ENCODE peak calls at places on chromosomes 13 and 19, in five cellular contexts. P, V, O, G and X are unnamed samples.

GRCh38 chr19:39428309-39429112 is 7.2 kb downstream of the RPS16 start:
- DNase-seq in P (no peak), V (no peak), O (peak), G (no peak), X (no peak)

GRCh38 chr13:106990594-106990993 is 422.7 kb upstream of the ARGLU1 start:
- DNase-seq in P (no peak), V (no peak), O (no peak), G (no peak), X (no peak)

GRCh38 chr13:20873348-20873747 is 29.2 kb downstream of the XPO4 start:
- DNase-seq in P (no peak), V (no peak), O (no peak), G (no peak), X (no peak)

GRCh38 chr13:114282143-114282685 is 813 bp downstream of the UPF3A start:
- DNase-seq in P (peak), V (no peak), O (peak), G (no peak), X (peak)

GRCh38 chr13:41420146-41420545 is 37.2 kb upstream of the RGCC start:
- DNase-seq in P (no peak), V (no peak), O (no peak), G (no peak), X (no peak)

GRCh38 chr13:98915563-98916348 is 62.1 kb downstream of the DOCK9 start:
- DNase-seq in P (no peak), V (no peak), O (no peak), G (no peak), X (no peak)

GRCh38 chr13:37386276-37386675 is 212.3 kb downstream of the POSTN start:
- DNase-seq in P (no peak), V (no peak), O (no peak), G (no peak), X (no peak)

GRCh38 chr19:15161028-15161984 is 39.5 kb downstream of the NOTCH3 start:
- DNase-seq in P (peak), V (no peak), O (no peak), G (no peak), X (no peak)

GRCh38 chr13:100514788-100515409 is 73.7 kb downstream of the GGACT start:
- DNase-seq in P (peak), V (peak), O (peak), G (no peak), X (peak)

GRCh38 chr19:45779231-45780145 is 2.8 kb downstream of the DMPK start:
- DNase-seq in P (no peak), V (no peak), O (peak), G (no peak), X (peak)

GRCh38 chr19:1240925-1241324 is 626 bp upstream of the ATP5F1D start:
- DNase-seq in P (no peak), V (no peak), O (no peak), G (no peak), X (no peak)

GRCh38 chr13:111380431-111380830 is 60.0 kb downstream of the TEX29 start:
- DNase-seq in P (no peak), V (no peak), O (peak), G (no peak), X (no peak)

GRCh38 chr19:29268721-29269483 is 56.0 kb upstream of the UQCRFS1 start:
- DNase-seq in P (no peak), V (no peak), O (peak), G (no peak), X (no peak)

GRCh38 chr19:33763661-33764343 is 32.9 kb upstream of the KCTD15 start:
- DNase-seq in P (no peak), V (peak), O (no peak), G (no peak), X (no peak)

GRCh38 chr19:16420781-16421386 is 50.9 kb downstream of the EPS15L1 start:
- DNase-seq in P (no peak), V (no peak), O (peak), G (no peak), X (no peak)

GRCh38 chr19:2775556-2776430 is 7.3 kb downstream of the SGTA start:
- DNase-seq in P (peak), V (no peak), O (no peak), G (no peak), X (peak)

GRCh38 chr13:31756346-31756745 is 17.0 kb downstream of the RXFP2 start:
- DNase-seq in P (no peak), V (no peak), O (no peak), G (peak), X (no peak)

GRCh38 chr19:36150586-36150985 is 1.7 kb downstream of the COX7A1 start:
- DNase-seq in P (no peak), V (no peak), O (no peak), G (no peak), X (no peak)

GRCh38 chr13:40352385-40352778 is 314.1 kb downstream of the FOXO1 start:
- DNase-seq in P (no peak), V (peak), O (no peak), G (no peak), X (no peak)

GRCh38 chr19:11759805-11760204 is 7.0 kb upstream of the ZNF441 start:
- DNase-seq in P (no peak), V (no peak), O (no peak), G (no peak), X (no peak)

GRCh38 chr13:44197791-44198770 is 175.5 kb upstream of the SERP2 start:
- DNase-seq in P (no peak), V (no peak), O (no peak), G (no peak), X (no peak)

GRCh38 chr19:18013621-18014111 is 5.7 kb downstream of the ARRDC2 start:
- DNase-seq in P (no peak), V (no peak), O (no peak), G (no peak), X (no peak)

GRCh38 chr13:30618186-30618937 is 642 bp downstream of the USPL1 start:
- DNase-seq in P (peak), V (no peak), O (no peak), G (no peak), X (no peak)

GRCh38 chr13:102913924-102914628 is 68.2 kb downstream of the ERCC5 start:
- DNase-seq in P (no peak), V (no peak), O (no peak), G (no peak), X (no peak)

GRCh38 chr13:110323172-110323851 is 16.2 kb downstream of the COL4A2 start:
- DNase-seq in P (no peak), V (no peak), O (peak), G (no peak), X (no peak)

GRCh38 chr19:8638078-8638619 is 7.7 kb downstream of the NFILZ start:
- DNase-seq in P (peak), V (no peak), O (no peak), G (no peak), X (no peak)

GRCh38 chr13:101018720-101019119 is 344.1 kb upstream of the TMTC4 start:
- DNase-seq in P (no peak), V (no peak), O (no peak), G (peak), X (no peak)

GRCh38 chr19:4337906-4338440 is 654 bp downstream of the STAP2 start:
- DNase-seq in P (no peak), V (no peak), O (no peak), G (no peak), X (no peak)

GRCh38 chr19:53530622-53531021 is 7.3 kb upstream of the ZNF331 start:
- DNase-seq in P (no peak), V (no peak), O (no peak), G (no peak), X (no peak)

GRCh38 chr13:99909836-99910619 is 61.5 kb downstream of the ZIC5 start:
- DNase-seq in P (no peak), V (no peak), O (no peak), G (no peak), X (no peak)

GRCh38 chr19:19170053-19170945 is at the start of gene MEF2B:
- DNase-seq in P (no peak), V (no peak), O (peak), G (no peak), X (peak)

GRCh38 chr19:42280761-42281174 is 11.7 kb downstream of the CIC start:
- DNase-seq in P (no peak), V (no peak), O (no peak), G (no peak), X (no peak)

GRCh38 chr19:6020166-6020967 is 42.4 kb upstream of the RANBP3 start:
- DNase-seq in P (peak), V (no peak), O (no peak), G (no peak), X (no peak)

GRCh38 chr13:27667946-27668345 is 46.3 kb downstream of the POLR1D start:
- DNase-seq in P (no peak), V (no peak), O (no peak), G (no peak), X (no peak)